ENCODE peak calls at places on chromosomes 2 and 18, in six cellular contexts. One of them, this sample, is unnamed.

GRCh38 chr18:41906528-41907256 is 48.3 kb upstream of the PIK3C3 start:
- DNase-seq in ovary: no peak
- DNase-seq in fibroblast of lung: peak
- DNase-seq in tibial nerve: no peak
- DNase-seq in K562: peak
- DNase-seq in breast epithelium: no peak
- DNase-seq in this sample: peak

GRCh38 chr2:30752811-30753210 is 54.4 kb downstream of the CAPN13 start:
- DNase-seq in ovary: no peak
- DNase-seq in fibroblast of lung: no peak
- DNase-seq in tibial nerve: no peak
- DNase-seq in K562: no peak
- DNase-seq in breast epithelium: no peak
- DNase-seq in this sample: no peak

GRCh38 chr2:231541605-231542509 is 11.6 kb upstream of the NMUR1 start:
- DNase-seq in ovary: no peak
- DNase-seq in fibroblast of lung: no peak
- DNase-seq in tibial nerve: no peak
- DNase-seq in K562: peak
- DNase-seq in breast epithelium: no peak
- DNase-seq in this sample: no peak

GRCh38 chr18:25298853-25299274 is 53.1 kb downstream of the ZNF521 start:
- DNase-seq in ovary: no peak
- DNase-seq in fibroblast of lung: peak
- DNase-seq in tibial nerve: no peak
- DNase-seq in K562: peak
- DNase-seq in breast epithelium: peak
- DNase-seq in this sample: peak

GRCh38 chr2:217833439-217833838 is 169.4 kb downstream of the TNS1 start:
- DNase-seq in ovary: no peak
- DNase-seq in fibroblast of lung: no peak
- DNase-seq in tibial nerve: no peak
- DNase-seq in K562: no peak
- DNase-seq in breast epithelium: no peak
- DNase-seq in this sample: no peak

GRCh38 chr18:37176307-37176934 is 347.5 kb downstream of the KIAA1328 start:
- DNase-seq in ovary: no peak
- DNase-seq in fibroblast of lung: no peak
- DNase-seq in tibial nerve: no peak
- DNase-seq in K562: no peak
- DNase-seq in breast epithelium: no peak
- DNase-seq in this sample: peak

GRCh38 chr18:5895300-5895885 is at the start of gene TMEM200C:
- DNase-seq in ovary: no peak
- DNase-seq in fibroblast of lung: peak
- DNase-seq in tibial nerve: no peak
- DNase-seq in K562: no peak
- DNase-seq in breast epithelium: no peak
- DNase-seq in this sample: no peak

GRCh38 chr2:25740810-25741381 is 67.5 kb upstream of the DTNB start:
- DNase-seq in ovary: no peak
- DNase-seq in fibroblast of lung: no peak
- DNase-seq in tibial nerve: no peak
- DNase-seq in K562: no peak
- DNase-seq in breast epithelium: no peak
- DNase-seq in this sample: no peak

GRCh38 chr18:77897606-77898005 is 648.0 kb downstream of the GALR1 start:
- DNase-seq in ovary: no peak
- DNase-seq in fibroblast of lung: no peak
- DNase-seq in tibial nerve: no peak
- DNase-seq in K562: no peak
- DNase-seq in breast epithelium: no peak
- DNase-seq in this sample: no peak

GRCh38 chr2:146602383-146602782 is 1242.4 kb upstream of the ACVR2A start:
- DNase-seq in ovary: no peak
- DNase-seq in fibroblast of lung: peak
- DNase-seq in tibial nerve: no peak
- DNase-seq in K562: no peak
- DNase-seq in breast epithelium: no peak
- DNase-seq in this sample: no peak

GRCh38 chr2:37000273-37000780 is 34.0 kb upstream of the STRN start:
- DNase-seq in ovary: no peak
- DNase-seq in fibroblast of lung: no peak
- DNase-seq in tibial nerve: no peak
- DNase-seq in K562: no peak
- DNase-seq in breast epithelium: no peak
- DNase-seq in this sample: peak

GRCh38 chr2:96806468-96807126 is 9.5 kb upstream of the CNNM3 start:
- DNase-seq in ovary: no peak
- DNase-seq in fibroblast of lung: no peak
- DNase-seq in tibial nerve: no peak
- DNase-seq in K562: no peak
- DNase-seq in breast epithelium: no peak
- DNase-seq in this sample: no peak

GRCh38 chr2:39326644-39327043 is 82.9 kb upstream of the CDKL4 start:
- DNase-seq in ovary: no peak
- DNase-seq in fibroblast of lung: no peak
- DNase-seq in tibial nerve: no peak
- DNase-seq in K562: no peak
- DNase-seq in breast epithelium: no peak
- DNase-seq in this sample: no peak

GRCh38 chr2:109164739-109165221 is 35.8 kb downstream of the SH3RF3 start:
- DNase-seq in ovary: no peak
- DNase-seq in fibroblast of lung: peak
- DNase-seq in tibial nerve: peak
- DNase-seq in K562: no peak
- DNase-seq in breast epithelium: no peak
- DNase-seq in this sample: no peak

GRCh38 chr2:178819147-178819875 is 12.1 kb upstream of the TTN start:
- DNase-seq in ovary: no peak
- DNase-seq in fibroblast of lung: no peak
- DNase-seq in tibial nerve: no peak
- DNase-seq in K562: no peak
- DNase-seq in breast epithelium: no peak
- DNase-seq in this sample: no peak

GRCh38 chr2:149170156-149170555 is 131.7 kb downstream of the LYPD6B start:
- DNase-seq in ovary: no peak
- DNase-seq in fibroblast of lung: no peak
- DNase-seq in tibial nerve: no peak
- DNase-seq in K562: no peak
- DNase-seq in breast epithelium: no peak
- DNase-seq in this sample: no peak

GRCh38 chr18:12934454-12935071 is 13.2 kb upstream of the SEH1L start:
- DNase-seq in ovary: peak
- DNase-seq in fibroblast of lung: peak
- DNase-seq in tibial nerve: peak
- DNase-seq in K562: peak
- DNase-seq in breast epithelium: peak
- DNase-seq in this sample: peak

GRCh38 chr2:75431276-75431675 is 129.5 kb downstream of the EVA1A start:
- DNase-seq in ovary: no peak
- DNase-seq in fibroblast of lung: no peak
- DNase-seq in tibial nerve: no peak
- DNase-seq in K562: no peak
- DNase-seq in breast epithelium: no peak
- DNase-seq in this sample: no peak

GRCh38 chr2:85756195-85756594 is 2.4 kb downstream of the ATOH8 start:
- DNase-seq in ovary: no peak
- DNase-seq in fibroblast of lung: no peak
- DNase-seq in tibial nerve: no peak
- DNase-seq in K562: no peak
- DNase-seq in breast epithelium: no peak
- DNase-seq in this sample: no peak

GRCh38 chr2:85755122-85756027 is 1.6 kb downstream of the ATOH8 start:
- DNase-seq in ovary: peak
- DNase-seq in fibroblast of lung: peak
- DNase-seq in tibial nerve: no peak
- DNase-seq in K562: no peak
- DNase-seq in breast epithelium: no peak
- DNase-seq in this sample: no peak

GRCh38 chr2:85758361-85759256 is 4.8 kb downstream of the ATOH8 start:
- DNase-seq in ovary: peak
- DNase-seq in fibroblast of lung: no peak
- DNase-seq in tibial nerve: no peak
- DNase-seq in K562: no peak
- DNase-seq in breast epithelium: peak
- DNase-seq in this sample: no peak

GRCh38 chr2:85757860-85758259 is 4.1 kb downstream of the ATOH8 start:
- DNase-seq in ovary: no peak
- DNase-seq in fibroblast of lung: no peak
- DNase-seq in tibial nerve: no peak
- DNase-seq in K562: no peak
- DNase-seq in breast epithelium: no peak
- DNase-seq in this sample: no peak

GRCh38 chr2:85756822-85757435 is 3.1 kb downstream of the ATOH8 start:
- DNase-seq in ovary: no peak
- DNase-seq in fibroblast of lung: no peak
- DNase-seq in tibial nerve: no peak
- DNase-seq in K562: no peak
- DNase-seq in breast epithelium: no peak
- DNase-seq in this sample: no peak
- H3K27ac ChIP-seq in ovary: no peak
- H3K27ac ChIP-seq in fibroblast of lung: no peak
- H3K27ac ChIP-seq in tibial nerve: peak
- H3K27ac ChIP-seq in K562: no peak
- H3K27ac ChIP-seq in breast epithelium: no peak
- H3K27ac ChIP-seq in this sample: no peak

DNA sequence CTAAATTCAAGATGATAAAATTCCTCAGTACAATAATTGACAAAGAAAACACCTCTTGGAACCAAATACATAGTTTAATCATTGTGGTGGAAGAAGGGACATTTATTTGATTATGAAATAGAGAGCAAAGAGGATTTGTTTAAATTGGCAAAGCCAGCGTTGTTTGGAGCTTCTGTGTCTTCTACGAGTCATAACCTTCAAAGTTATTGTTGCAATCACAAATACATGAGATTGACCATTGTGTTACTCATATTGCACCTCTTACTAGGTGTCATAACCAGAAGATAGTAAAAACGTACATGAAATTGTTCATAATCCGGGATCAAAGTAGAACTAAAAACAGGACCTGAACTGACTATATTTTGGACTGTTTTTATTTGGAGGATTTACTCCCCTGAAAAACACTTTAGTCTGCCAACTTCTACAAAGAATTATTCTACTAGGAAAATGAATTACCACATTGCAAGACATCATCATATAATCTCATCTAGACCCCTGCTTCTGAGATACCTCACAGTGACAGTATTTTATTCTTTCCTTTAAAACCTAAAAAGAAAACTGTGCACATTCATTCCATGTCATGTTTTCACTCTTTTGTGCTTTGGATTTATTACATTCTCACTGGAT is 151.7 kb upstream of the KLF7 start:
- DNase-seq in ovary: no peak
- DNase-seq in fibroblast of lung: peak
- DNase-seq in tibial nerve: no peak
- DNase-seq in K562: no peak
- DNase-seq in breast epithelium: no peak
- DNase-seq in this sample: no peak
- TF ChIP-seq CTCF in ovary: no peak
- TF ChIP-seq CTCF in fibroblast of lung: no peak
- TF ChIP-seq CTCF in tibial nerve: no peak
- TF ChIP-seq CTCF in K562: no peak
- TF ChIP-seq CTCF in breast epithelium: no peak
- TF ChIP-seq CTCF in this sample: no peak

GRCh38 chr2:71811157-71811556 is 336.5 kb downstream of the CYP26B1 start:
- DNase-seq in ovary: no peak
- DNase-seq in fibroblast of lung: no peak
- DNase-seq in tibial nerve: no peak
- DNase-seq in K562: no peak
- DNase-seq in breast epithelium: no peak
- DNase-seq in this sample: no peak

GRCh38 chr2:71813315-71813714 is 334.3 kb downstream of the CYP26B1 start:
- DNase-seq in ovary: no peak
- DNase-seq in fibroblast of lung: no peak
- DNase-seq in tibial nerve: no peak
- DNase-seq in K562: no peak
- DNase-seq in breast epithelium: no peak
- DNase-seq in this sample: no peak

GRCh38 chr2:71813801-71814470 is 333.7 kb downstream of the CYP26B1 start:
- DNase-seq in ovary: no peak
- DNase-seq in fibroblast of lung: no peak
- DNase-seq in tibial nerve: no peak
- DNase-seq in K562: no peak
- DNase-seq in breast epithelium: no peak
- DNase-seq in this sample: no peak

GRCh38 chr2:71811726-71812125 is 335.9 kb downstream of the CYP26B1 start:
- DNase-seq in ovary: no peak
- DNase-seq in fibroblast of lung: no peak
- DNase-seq in tibial nerve: no peak
- DNase-seq in K562: no peak
- DNase-seq in breast epithelium: no peak
- DNase-seq in this sample: no peak

GRCh38 chr2:71812736-71813135 is 334.9 kb downstream of the CYP26B1 start:
- DNase-seq in ovary: no peak
- DNase-seq in fibroblast of lung: no peak
- DNase-seq in tibial nerve: no peak
- DNase-seq in K562: no peak
- DNase-seq in breast epithelium: no peak
- DNase-seq in this sample: no peak
- H3K27ac ChIP-seq in ovary: no peak
- H3K27ac ChIP-seq in fibroblast of lung: no peak
- H3K27ac ChIP-seq in tibial nerve: no peak
- H3K27ac ChIP-seq in K562: no peak
- H3K27ac ChIP-seq in breast epithelium: no peak
- H3K27ac ChIP-seq in this sample: no peak

GRCh38 chr2:127841466-127842178 is 16.3 kb downstream of the POLR2D start:
- DNase-seq in ovary: no peak
- DNase-seq in fibroblast of lung: no peak
- DNase-seq in tibial nerve: no peak
- DNase-seq in K562: no peak
- DNase-seq in breast epithelium: no peak
- DNase-seq in this sample: no peak

GRCh38 chr2:127847926-127848325 is 10.0 kb downstream of the POLR2D start:
- DNase-seq in ovary: no peak
- DNase-seq in fibroblast of lung: no peak
- DNase-seq in tibial nerve: no peak
- DNase-seq in K562: no peak
- DNase-seq in breast epithelium: no peak
- DNase-seq in this sample: no peak

GRCh38 chr2:127840893-127841292 is 17.1 kb downstream of the POLR2D start:
- DNase-seq in ovary: no peak
- DNase-seq in fibroblast of lung: no peak
- DNase-seq in tibial nerve: no peak
- DNase-seq in K562: no peak
- DNase-seq in breast epithelium: no peak
- DNase-seq in this sample: no peak

GRCh38 chr2:127844973-127845372 is 13.0 kb downstream of the POLR2D start:
- DNase-seq in ovary: no peak
- DNase-seq in fibroblast of lung: no peak
- DNase-seq in tibial nerve: no peak
- DNase-seq in K562: no peak
- DNase-seq in breast epithelium: no peak
- DNase-seq in this sample: no peak

DNA sequence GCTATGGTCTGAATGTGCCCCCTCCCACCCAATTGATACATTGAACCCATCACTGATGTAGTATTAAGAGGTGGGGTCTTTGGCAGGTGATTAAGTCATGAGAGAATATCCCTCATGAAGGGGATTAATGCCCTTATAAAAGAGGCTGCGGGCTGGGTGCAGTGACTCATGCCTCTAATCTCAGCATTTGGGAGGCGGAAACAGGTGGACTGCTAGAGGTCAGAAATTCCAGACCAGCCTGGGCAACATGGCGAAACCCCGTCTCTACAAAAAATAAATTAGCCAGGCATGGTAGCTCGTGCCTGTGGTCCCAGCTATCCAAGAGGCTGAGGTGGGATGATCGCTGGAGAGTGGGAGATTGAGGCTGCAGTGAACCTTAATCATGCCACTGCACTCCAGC is 14.3 kb downstream of the POLR2D start:
- DNase-seq in ovary: no peak
- DNase-seq in fibroblast of lung: no peak
- DNase-seq in tibial nerve: no peak
- DNase-seq in K562: no peak
- DNase-seq in breast epithelium: no peak
- DNase-seq in this sample: no peak
- TF ChIP-seq CTCF in ovary: no peak
- TF ChIP-seq CTCF in fibroblast of lung: no peak
- TF ChIP-seq CTCF in tibial nerve: no peak
- TF ChIP-seq CTCF in K562: no peak
- TF ChIP-seq CTCF in breast epithelium: no peak
- TF ChIP-seq CTCF in this sample: no peak